ENCODE peak calls at places on chromosome 2, in ten cellular contexts. Z is CD8-positive, alpha-beta T cell; W is right atrium auricular region; Y is GM23338; K is ecto neural progenitor cell; G is DMS 273 treated with DMSO at 0.1 percent for 48 hours; U is stimulated activated CD4-positive, alpha-beta T cell treated with anti-CD3 and anti-CD28 coated beads, Interleukin-4, amount 100 ng/mL, for 4 hours; J is transverse colon; L is AG09309; V is activated T-helper 1 cell treated with Interleukin-2 at 50 U/mL for 16 hours. A is an unnamed sample.

GRCh38 chr2:234623521-234623991 is 126.7 kb upstream of the ARL4C start:
- DNase-seq in Z (no peak), W (no peak), Y (no peak), K (no peak), G (no peak), U (no peak), J (no peak), L (no peak), V (no peak), A (no peak)

GRCh38 chr2:35255826-35256225 is 1099.8 kb upstream of the CRIM1 start:
- DNase-seq in Z (no peak), W (no peak), Y (no peak), K (no peak), G (no peak), U (no peak), J (no peak), L (no peak), V (no peak), A (no peak)

GRCh38 chr2:45761660-45762059 is 110.2 kb downstream of the PRKCE start:
- DNase-seq in Z (no peak), W (no peak), Y (no peak), K (no peak), G (no peak), U (no peak), J (no peak), L (no peak), V (no peak), A (no peak)

GRCh38 chr2:235390108-235390815 is 103.6 kb upstream of the AGAP1 start:
- DNase-seq in Z (peak; percentile 21), W (no peak), Y (no peak), K (no peak), G (no peak), U (peak; percentile 24), J (peak; percentile 46), L (peak; percentile 18), V (no peak), A (peak; percentile 66)

GRCh38 chr2:6627316-6627715 is 238.4 kb downstream of the CMPK2 start:
- DNase-seq in Z (no peak), W (no peak), Y (no peak), K (no peak), G (no peak), U (no peak), J (no peak), L (no peak), V (no peak), A (no peak)

GRCh38 chr2:194363295-194363694 is 1293.7 kb upstream of the SLC39A10 start:
- DNase-seq in Z (no peak), W (no peak), Y (no peak), K (no peak), G (peak; percentile 96), U (no peak), J (no peak), L (no peak), V (no peak), A (no peak)

GRCh38 chr2:75113217-75113616 is 86.1 kb downstream of the TACR1 start:
- DNase-seq in Z (no peak), W (no peak), Y (peak; percentile 20), K (no peak), G (no peak), U (no peak), J (peak; percentile 8), L (no peak), V (no peak), A (no peak)

GRCh38 chr2:159213296-159213695 is 73.2 kb downstream of the WDSUB1 start:
- DNase-seq in Z (no peak), W (no peak), Y (no peak), K (no peak), G (no peak), U (no peak), J (no peak), L (no peak), V (no peak), A (no peak)

GRCh38 chr2:47404356-47404755 is 1.4 kb downstream of the MSH2 start:
- DNase-seq in Z (no peak), W (no peak), Y (no peak), K (no peak), G (no peak), U (no peak), J (peak; percentile 14), L (no peak), V (no peak), A (peak; percentile 61)

GRCh38 chr2:239173301-239173700 is 227.5 kb downstream of the HDAC4 start:
- DNase-seq in Z (no peak), W (no peak), Y (no peak), K (no peak), G (no peak), U (no peak), J (no peak), L (no peak), V (no peak), A (no peak)

GRCh38 chr2:204027105-204027504 is 90.5 kb downstream of the ICOS start:
- DNase-seq in Z (no peak), W (no peak), Y (no peak), K (no peak), G (no peak), U (peak; percentile 13), J (no peak), L (no peak), V (no peak), A (no peak)